ENCODE peak calls at places on chromosomes 16 and 17, in four cellular contexts. N is GM12878, F is HL-60, W is K562. D is an unnamed sample.

GRCh38 chr16:50956637-50957036 is 194.4 kb downstream of the SALL1 start:
- DNase-seq in W (no peak), N (no peak), F (no peak), D (no peak)

GRCh38 chr16:76801357-76801756 is 389.6 kb upstream of the MON1B start:
- DNase-seq in N (no peak), W (no peak), F (no peak), D (no peak)

GRCh38 chr17:43396491-43397060 is 2.2 kb upstream of the ARL4D start:
- DNase-seq in W (no peak), N (no peak), F (no peak), D (no peak)

GRCh38 chr16:87724490-87725291 is 41.1 kb downstream of the KLHDC4 start:
- DNase-seq in N (peak), F (no peak), W (no peak), D (no peak)

GRCh38 chr17:42617956-42618431 is 8.5 kb downstream of the TUBG1 start:
- DNase-seq in F (no peak), W (peak), N (peak), D (no peak)

GRCh38 chr17:72560303-72561247 is 439.8 kb downstream of the SOX9 start:
- DNase-seq in N (no peak), W (peak), F (peak), D (peak)

GRCh38 chr17:72425133-72425795 is 304.4 kb downstream of the SOX9 start:
- DNase-seq in F (no peak), W (no peak), N (no peak), D (no peak)

GRCh38 chr17:19708431-19709175 is 7.8 kb downstream of the SLC47A2 start:
- DNase-seq in N (no peak), W (no peak), F (no peak), D (no peak)

GRCh38 chr16:26765087-26765486 is 301.6 kb upstream of the C16orf82 start:
- DNase-seq in W (peak), F (no peak), N (no peak), D (peak)

GRCh38 chr17:28724500-28725165 is 1.4 kb downstream of the TLCD1 start:
- DNase-seq in N (no peak), F (peak), W (peak), D (no peak)

GRCh38 chr16:55389426-55390073 is 65.5 kb downstream of the IRX6 start:
- DNase-seq in N (no peak), W (no peak), F (no peak), D (no peak)

GRCh38 chr17:39782481-39782880 is 44.7 kb downstream of the GRB7 start:
- DNase-seq in W (no peak), N (no peak), F (no peak), D (no peak)

GRCh38 chr17:50364061-50364458 is 8.9 kb downstream of the MRPL27 start:
- DNase-seq in W (no peak), N (no peak), F (no peak), D (no peak)

GRCh38 chr17:63431939-63432804 is 13.9 kb downstream of the CYB561 start:
- DNase-seq in F (no peak), W (peak), N (no peak), D (no peak)

GRCh38 chr17:2405247-2405926 is 4.5 kb upstream of the MNT start:
- DNase-seq in F (no peak), N (no peak), W (no peak), D (no peak)

GRCh38 chr17:52134641-52135040 is 23.9 kb downstream of the CA10 start:
- DNase-seq in F (no peak), W (no peak), N (no peak), D (no peak)

GRCh38 chr17:43530303-43531081 is 15.6 kb downstream of the ETV4 start:
- DNase-seq in W (peak), N (no peak), F (no peak), D (no peak)

GRCh38 chr17:28726396-28726911 is 421 bp upstream of the TLCD1 start:
- DNase-seq in F (no peak), N (no peak), W (peak), D (no peak)

GRCh38 chr17:40645932-40646331 is 1.7 kb downstream of the SMARCE1 start:
- DNase-seq in W (peak), N (no peak), F (no peak), D (no peak)

GRCh38 chr16:57591086-57591869 is 37.2 kb upstream of the ADGRG1 start:
- DNase-seq in F (no peak), W (peak), N (no peak), D (no peak)

GRCh38 chr17:35119370-35120185 is at the start of gene RAD51D:
- DNase-seq in W (peak), N (peak), F (peak), D (peak)

GRCh38 chr17:40516581-40517285 is 15.3 kb upstream of the TNS4 start:
- DNase-seq in W (peak), F (no peak), N (peak), D (peak)

GRCh38 chr17:13600475-13601316 is 1.0 kb downstream of the HS3ST3A1 start:
- DNase-seq in W (peak), F (no peak), N (no peak), D (peak)

GRCh38 chr17:67022451-67022810 is 21.9 kb upstream of the CACNG1 start:
- DNase-seq in N (no peak), F (no peak), W (no peak), D (no peak)

GRCh38 chr16:28090646-28091377 is 27.3 kb upstream of the GSG1L start:
- DNase-seq in N (no peak), W (peak), F (no peak), D (no peak)

GRCh38 chr17:58120195-58120822 is 27.9 kb upstream of the OR4D1 start:
- DNase-seq in W (peak), N (no peak), F (peak), D (no peak)

GRCh38 chr17:65553009-65553645 is 8.3 kb downstream of the AXIN2 start:
- DNase-seq in F (no peak), W (no peak), N (no peak), D (no peak)

GRCh38 chr17:29563816-29564215 is 3.0 kb downstream of the ABHD15 start:
- DNase-seq in F (no peak), W (no peak), N (no peak), D (no peak)

GRCh38 chr16:89764711-89765201 is 43.4 kb downstream of the ZNF276 start:
- DNase-seq in N (peak), W (no peak), F (peak), D (peak)

GRCh38 chr17:58278661-58279015 is 2.1 kb downstream of the MPO start:
- DNase-seq in W (no peak), F (no peak), N (no peak), D (no peak)

GRCh38 chr17:44065668-44066203 is 735 bp downstream of the LSM12 start:
- DNase-seq in N (no peak), F (no peak), W (peak), D (no peak)

GRCh38 chr17:32688221-32688620 is 188.7 kb downstream of the MYO1D start:
- DNase-seq in W (no peak), N (no peak), F (no peak), D (no peak)

GRCh38 chr17:73713136-73713535 is 68.9 kb upstream of the SDK2 start:
- DNase-seq in N (no peak), W (no peak), F (no peak), D (no peak)

GRCh38 chr16:17313085-17313611 is 157.6 kb downstream of the XYLT1 start:
- DNase-seq in N (no peak), F (no peak), W (no peak), D (no peak)

GRCh38 chr16:65117701-65118448 is 4.0 kb downstream of the CDH11 start:
- DNase-seq in N (peak), F (peak), W (peak), D (no peak)

GRCh38 chr17:82034371-82035011 is 3.0 kb downstream of the DCXR start:
- DNase-seq in N (no peak), F (no peak), W (no peak), D (no peak)

GRCh38 chr17:79843475-79843916 is 4.3 kb upstream of the CBX4 start:
- DNase-seq in F (no peak), N (no peak), W (no peak), D (no peak)
- TF ChIP-seq SPI1 in F (no peak), N (no peak), W (no peak), D (no peak)

DNA sequence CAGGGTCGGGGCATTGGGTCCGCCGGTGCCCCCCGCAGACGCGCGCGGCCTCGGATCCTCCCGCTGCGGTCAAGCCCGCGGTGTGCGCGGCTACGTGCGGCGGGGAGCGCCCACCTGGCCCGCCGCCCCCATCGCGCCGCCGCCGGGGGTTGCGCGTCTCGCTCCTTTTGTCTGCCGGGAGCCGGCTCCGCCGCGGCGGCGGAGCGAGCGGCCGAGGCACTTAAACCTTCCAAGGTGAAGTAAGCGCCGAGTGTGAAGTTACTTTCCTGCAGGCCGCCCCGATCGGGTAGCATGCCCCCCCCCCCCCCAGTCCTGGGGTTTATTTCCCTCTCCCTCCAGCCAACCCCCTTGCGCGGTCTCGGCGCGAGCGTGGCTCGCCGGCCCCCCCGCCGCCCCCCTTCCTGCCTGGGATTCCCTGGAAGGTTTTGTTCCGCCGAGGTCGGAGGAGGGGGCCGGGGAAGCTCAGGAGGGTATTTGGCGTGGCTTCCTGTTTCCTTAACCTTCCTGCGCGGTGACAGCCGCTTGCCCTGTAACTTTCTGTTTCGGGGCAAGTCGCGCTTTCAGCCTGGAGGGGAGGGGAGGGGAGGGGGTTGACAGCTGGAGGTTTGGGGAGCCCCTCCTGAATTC is 56.6 kb upstream of the GSE1 start:
- DNase-seq in N (no peak), F (no peak), W (peak), D (peak)
- TF ChIP-seq POLR2AphosphoS5 in N (no peak), F (no peak), W (peak), D (no peak)

DNA sequence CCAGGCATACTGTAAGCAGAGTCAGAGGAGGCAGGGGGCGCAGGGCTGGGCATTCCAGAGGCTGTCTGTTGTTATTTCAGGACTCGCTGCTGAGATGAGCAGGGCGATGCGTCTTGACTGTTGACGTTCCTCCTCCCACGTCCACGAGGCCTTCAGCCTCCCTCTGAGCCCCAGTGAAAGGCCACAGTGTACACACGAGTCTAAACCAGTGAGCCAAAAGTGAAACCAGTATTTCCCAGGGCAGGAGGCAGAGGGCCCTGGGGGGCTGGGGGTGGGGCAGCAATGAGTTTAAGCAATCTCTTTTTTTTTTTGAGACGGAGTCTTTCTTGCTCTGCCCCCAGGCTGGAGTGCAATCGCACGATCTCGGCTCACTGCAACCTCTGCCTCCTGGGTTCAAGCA is 21.5 kb downstream of the SMTNL2 start:
- DNase-seq in N (no peak), W (no peak), F (no peak), D (peak)
- TF ChIP-seq SPI1 in N (no peak), W (no peak), F (no peak), D (no peak)

GRCh38 chr17:18257747-18258355 is 687 bp downstream of the FLII start:
- DNase-seq in F (peak), W (peak), N (no peak), D (peak)
- TF ChIP-seq POLR2AphosphoS5 in F (no peak), W (no peak), N (peak), D (no peak)

GRCh38 chr16:49766280-49766679 is 89.6 kb downstream of the ZNF423 start:
- DNase-seq in W (no peak), F (no peak), N (no peak), D (no peak)
- TF ChIP-seq SPI1 in W (no peak), F (no peak), N (no peak), D (no peak)

DNA sequence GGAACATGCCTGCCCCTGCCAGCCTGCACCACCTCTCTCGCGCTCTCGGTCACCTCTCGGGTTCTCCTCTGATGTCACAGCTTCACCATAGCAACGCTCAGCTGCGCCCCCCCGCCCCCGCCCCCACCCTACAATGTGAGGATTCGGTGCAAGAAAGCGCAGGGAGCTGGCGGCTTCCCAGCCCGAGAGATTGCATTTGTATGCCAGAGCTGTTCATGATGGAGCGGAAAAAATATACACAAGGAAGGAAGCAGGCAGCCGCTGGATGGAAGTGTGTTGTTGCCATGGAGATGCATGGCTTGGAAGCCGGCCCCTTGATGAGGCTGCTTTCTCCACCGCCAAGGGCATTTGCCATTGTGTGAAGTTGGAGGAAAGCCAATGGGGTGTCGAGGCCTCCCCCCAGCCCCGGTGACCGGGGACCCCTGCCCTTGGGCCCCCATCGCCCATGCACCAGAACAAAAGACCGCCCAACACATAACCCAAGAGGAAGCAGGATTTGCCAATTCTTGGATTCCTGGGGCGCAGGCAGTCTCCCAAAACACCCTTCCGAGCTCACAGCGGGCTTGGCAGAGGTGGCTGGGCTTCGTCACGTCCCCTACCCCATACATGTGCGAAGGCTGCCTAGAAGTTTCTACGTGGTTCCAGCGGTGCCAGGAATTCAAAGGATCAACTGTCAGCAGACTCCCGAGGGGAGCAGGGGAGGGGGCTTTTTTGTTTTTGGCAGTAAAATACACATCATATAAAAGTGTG is 81.0 kb upstream of the PLCG2 start:
- DNase-seq in F (no peak), W (no peak), N (no peak), D (no peak)
- TF ChIP-seq POLR2AphosphoS5 in F (no peak), W (no peak), N (no peak), D (no peak)

GRCh38 chr17:83080641-83081560 is 1.5 kb downstream of the METRNL start:
- DNase-seq in W (peak), F (no peak), N (no peak), D (peak)
- TF ChIP-seq SPI1 in W (no peak), F (no peak), N (no peak), D (no peak)

GRCh38 chr16:1979271-1980025 is 1.8 kb downstream of the NOXO1 start:
- DNase-seq in F (no peak), N (no peak), W (no peak), D (no peak)
- TF ChIP-seq POLR2AphosphoS5 in F (no peak), N (no peak), W (no peak), D (no peak)

D was measured in GM12891.